ENCODE peak calls at places on chromosomes 12 and 14, in nine cellular contexts. Q is BE2C; U is CD4-positive, alpha-beta T cell; N is GM10248; M is CD8-positive, alpha-beta T cell; W is A549; F is nephron progenitor cell; K is omental fat pad; X is astrocyte. G is an unnamed sample.

GRCh38 chr14:101972126-101972785 is 7.9 kb downstream of the DYNC1H1 start:
- DNase-seq in F (no peak), Q (peak), W (peak), K (peak), M (no peak), N (no peak), X (peak), U (no peak), G (no peak)

GRCh38 chr14:78005325-78005724 is 164.8 kb upstream of the NRXN3 start:
- DNase-seq in N (peak), F (no peak), U (no peak), X (peak), M (no peak), W (peak), K (no peak), Q (no peak), G (no peak)

GRCh38 chr14:24082411-24083080 is 11.2 kb downstream of the CPNE6 start:
- DNase-seq in K (no peak), M (no peak), F (no peak), Q (no peak), W (no peak), X (no peak), N (no peak), U (no peak), G (no peak)

GRCh38 chr12:122880155-122880605 is 15.7 kb downstream of the VPS37B start:
- DNase-seq in M (no peak), Q (no peak), F (no peak), K (no peak), X (peak), U (no peak), N (no peak), W (no peak), G (no peak)

GRCh38 chr14:41187868-41188267 is 418.8 kb upstream of the LRFN5 start:
- DNase-seq in F (no peak), U (no peak), X (no peak), M (no peak), Q (no peak), W (no peak), K (no peak), N (no peak), G (no peak)

GRCh38 chr12:121903202-121903601 is 14.6 kb downstream of the PSMD9 start:
- DNase-seq in U (no peak), M (no peak), N (no peak), W (peak), Q (no peak), F (no peak), X (no peak), K (no peak), G (no peak)

GRCh38 chr12:104672096-104672445 is 215.3 kb downstream of the CHST11 start:
- DNase-seq in W (no peak), K (no peak), N (no peak), F (no peak), Q (no peak), X (no peak), U (no peak), M (no peak), G (no peak)

GRCh38 chr14:46574236-46574970 is 77.2 kb downstream of the RPL10L start:
- DNase-seq in K (no peak), Q (no peak), W (no peak), N (no peak), F (no peak), U (no peak), X (peak), M (no peak), G (no peak)

GRCh38 chr14:41825622-41826021 is 218.9 kb downstream of the LRFN5 start:
- DNase-seq in Q (no peak), F (no peak), X (no peak), U (no peak), N (no peak), M (no peak), K (no peak), W (no peak), G (no peak)

GRCh38 chr12:89448951-89449371 is 75.6 kb downstream of the GALNT4 start:
- DNase-seq in Q (no peak), F (no peak), N (no peak), U (no peak), W (no peak), M (no peak), K (no peak), X (peak), G (no peak)

DNA sequence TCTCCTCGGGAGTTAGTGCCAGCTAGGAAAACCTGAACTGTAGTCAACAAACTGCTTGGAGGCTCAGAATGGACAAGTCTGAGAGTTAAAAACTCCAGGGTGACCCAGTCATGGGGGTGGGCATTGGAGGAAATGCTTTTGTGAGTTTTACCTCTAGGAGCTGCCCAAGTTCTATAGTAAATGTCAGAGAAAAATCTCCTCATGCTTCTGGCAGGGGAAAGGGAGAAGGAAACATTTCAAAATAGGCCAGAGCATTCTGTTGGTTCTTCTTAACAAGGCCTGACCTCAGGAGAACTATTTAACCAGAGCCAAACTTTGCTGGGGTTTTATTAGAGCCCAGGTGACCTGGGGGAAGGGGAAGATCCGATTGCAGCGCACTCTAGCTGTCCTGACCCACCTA is 12.3 kb downstream of the NINJ2 start:
- DNase-seq in U (no peak), W (no peak), M (no peak), X (no peak), Q (no peak), N (no peak), K (no peak), F (no peak), G (no peak)
- TF ChIP-seq CTCF in U (peak), W (no peak), M (no peak), X (no peak), Q (no peak), N (no peak), K (no peak), F (no peak), G (no peak)

DNA sequence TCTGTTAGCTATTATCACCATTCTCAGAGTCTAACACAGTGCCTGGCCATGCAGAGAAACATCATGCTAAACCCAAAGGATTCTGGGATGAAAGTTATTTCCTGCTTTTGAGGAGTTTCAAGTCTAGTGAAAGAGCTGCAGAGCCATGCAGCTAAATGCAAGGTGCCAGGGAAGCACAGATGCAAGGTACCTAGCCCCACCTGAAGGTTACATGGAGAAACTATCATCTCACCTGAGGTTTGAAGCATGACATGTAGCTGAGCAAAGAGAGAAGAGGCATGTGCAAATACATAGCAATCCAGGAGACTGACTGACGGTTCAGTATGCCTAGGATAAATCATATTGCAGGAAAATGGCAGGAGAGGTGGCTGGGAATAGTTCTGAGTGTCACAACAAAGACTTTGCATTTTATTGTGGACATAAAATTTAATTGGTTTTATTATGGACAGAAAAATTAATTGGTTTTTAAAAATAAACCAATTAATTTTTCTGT is 170.4 kb downstream of the PRKD1 start:
- DNase-seq in K (no peak), M (no peak), F (no peak), X (no peak), N (no peak), U (no peak), Q (no peak), W (no peak), G (no peak)
- TF ChIP-seq CTCF in K (no peak), M (no peak), F (no peak), X (no peak), N (no peak), U (no peak), Q (no peak), W (no peak), G (no peak)

GRCh38 chr12:52445876-52446275 is 6.1 kb downstream of the KRT6B start:
- DNase-seq in F (no peak), N (no peak), M (no peak), Q (no peak), K (no peak), U (no peak), X (no peak), W (no peak), G (no peak)

GRCh38 chr12:52443966-52444365 is 8.0 kb downstream of the KRT6B start:
- DNase-seq in K (no peak), W (no peak), Q (no peak), X (no peak), U (no peak), M (no peak), N (no peak), F (no peak), G (no peak)

GRCh38 chr12:52442600-52443061 is 8.5 kb upstream of the KRT75 start:
- DNase-seq in W (peak), K (no peak), Q (no peak), X (peak), F (peak), N (no peak), M (no peak), U (no peak), G (no peak)

GRCh38 chr12:52446346-52447045 is 5.5 kb downstream of the KRT6B start:
- DNase-seq in F (no peak), U (no peak), W (no peak), K (no peak), N (no peak), M (no peak), Q (no peak), X (peak), G (no peak)

GRCh38 chr12:52444647-52445595 is 7.0 kb downstream of the KRT6B start:
- DNase-seq in U (no peak), Q (no peak), N (no peak), K (no peak), W (no peak), X (peak), M (no peak), F (no peak), G (no peak)
- TF ChIP-seq CTCF in U (no peak), Q (no peak), N (no peak), K (no peak), W (no peak), X (no peak), M (no peak), F (no peak), G (no peak)

GRCh38 chr12:22124987-22125386 is 79.0 kb downstream of the CMAS start:
- DNase-seq in F (no peak), W (no peak), N (no peak), U (no peak), M (no peak), X (no peak), Q (no peak), K (no peak), G (no peak)

GRCh38 chr12:22118206-22118605 is 72.2 kb downstream of the CMAS start:
- DNase-seq in Q (no peak), W (no peak), K (no peak), F (no peak), U (no peak), M (no peak), X (no peak), N (no peak), G (no peak)

GRCh38 chr12:22117551-22117950 is 71.5 kb downstream of the CMAS start:
- DNase-seq in K (no peak), X (no peak), N (no peak), F (no peak), U (no peak), M (no peak), Q (no peak), W (no peak), G (no peak)

GRCh38 chr12:22116376-22116775 is 70.4 kb downstream of the CMAS start:
- DNase-seq in M (no peak), U (no peak), Q (no peak), F (no peak), X (no peak), N (no peak), K (no peak), W (no peak), G (no peak)

GRCh38 chr12:22121224-22121623 is 75.2 kb downstream of the CMAS start:
- DNase-seq in M (no peak), U (no peak), F (no peak), W (peak), X (no peak), Q (no peak), N (peak), K (no peak), G (no peak)
- TF ChIP-seq CTCF in M (peak), U (peak), F (no peak), W (peak), X (no peak), Q (peak), N (peak), K (no peak), G (peak)

DNA sequence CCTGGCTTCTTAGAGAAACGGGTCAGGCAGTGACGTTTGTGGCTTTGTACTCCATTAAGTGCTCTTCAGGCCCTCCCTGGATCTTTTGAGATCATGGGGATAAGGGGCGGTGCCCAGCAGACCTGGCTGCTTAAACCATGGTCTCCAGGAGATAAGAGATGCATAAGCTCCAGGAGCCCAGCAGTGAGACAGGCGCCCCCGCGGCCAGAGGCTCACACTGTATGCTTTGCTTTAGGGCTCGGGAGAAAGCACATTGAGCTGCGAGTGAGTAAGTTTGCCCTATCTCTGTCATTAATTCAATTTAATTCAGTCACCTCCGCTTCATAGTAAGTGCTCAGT is 359.5 kb downstream of the CACNA1C start:
- DNase-seq in K (no peak), M (no peak), F (no peak), U (no peak), W (no peak), N (no peak), Q (peak), X (no peak), G (no peak)
- TF ChIP-seq CTCF in K (no peak), M (no peak), F (no peak), U (no peak), W (no peak), N (no peak), Q (no peak), X (no peak), G (peak)

GRCh38 chr12:14934511-14934910 is 3.8 kb downstream of the ERP27 start:
- DNase-seq in W (no peak), F (no peak), M (no peak), K (no peak), Q (no peak), N (no peak), U (no peak), X (no peak), G (no peak)

GRCh38 chr12:14935031-14935430 is 3.3 kb downstream of the ERP27 start:
- DNase-seq in Q (no peak), M (no peak), N (no peak), K (no peak), X (no peak), W (no peak), U (no peak), F (no peak), G (no peak)

GRCh38 chr12:14937014-14937413 is 1.3 kb downstream of the ERP27 start:
- DNase-seq in K (no peak), U (no peak), W (no peak), N (no peak), M (no peak), F (no peak), X (no peak), Q (no peak), G (no peak)

GRCh38 chr12:14937689-14938088 is 648 bp downstream of the ERP27 start:
- DNase-seq in K (no peak), X (no peak), W (no peak), U (no peak), F (no peak), M (no peak), Q (no peak), N (peak), G (no peak)

GRCh38 chr12:14936224-14936861 is 2.0 kb downstream of the ERP27 start:
- DNase-seq in M (no peak), W (peak), X (no peak), N (no peak), F (no peak), U (no peak), Q (peak), K (no peak), G (no peak)
- TF ChIP-seq CTCF in M (no peak), W (no peak), X (no peak), N (no peak), F (no peak), U (peak), Q (peak), K (no peak), G (no peak)